ENCODE peak calls at places on chromosomes 3 and 15, in eight cellular contexts. One of them, this sample, is unnamed.

GRCh38 chr3:4866841-4867240 is 112.4 kb upstream of the BHLHE40 start:
- DNase-seq in coronary artery: no peak
- DNase-seq in endodermal cell: no peak
- DNase-seq in CD8-positive, alpha-beta T cell: no peak
- DNase-seq in A673: no peak
- DNase-seq in HCT116: no peak
- DNase-seq in tibial artery: no peak
- DNase-seq in OCI-LY7: no peak
- DNase-seq in this sample: no peak

GRCh38 chr3:106345353-106346027 is 476.7 kb upstream of the CBLB start:
- DNase-seq in tibial artery: no peak
- DNase-seq in A673: peak; percentile 34
- DNase-seq in OCI-LY7: no peak
- DNase-seq in endodermal cell: no peak
- DNase-seq in HCT116: no peak
- DNase-seq in coronary artery: no peak
- DNase-seq in CD8-positive, alpha-beta T cell: no peak
- DNase-seq in this sample: peak; percentile 88

GRCh38 chr15:85726446-85726845 is 68.3 kb downstream of the KLHL25 start:
- DNase-seq in tibial artery: no peak
- DNase-seq in HCT116: no peak
- DNase-seq in coronary artery: no peak
- DNase-seq in CD8-positive, alpha-beta T cell: no peak
- DNase-seq in OCI-LY7: no peak
- DNase-seq in A673: no peak
- DNase-seq in endodermal cell: no peak
- DNase-seq in this sample: no peak

GRCh38 chr3:141410861-141411771 is 42.8 kb downstream of the ZBTB38 start:
- DNase-seq in tibial artery: peak; percentile 47
- DNase-seq in coronary artery: no peak
- DNase-seq in CD8-positive, alpha-beta T cell: peak; percentile 30
- DNase-seq in endodermal cell: no peak
- DNase-seq in OCI-LY7: no peak
- DNase-seq in HCT116: no peak
- DNase-seq in A673: peak; percentile 55
- DNase-seq in this sample: no peak

GRCh38 chr3:49465269-49466034 is 4.6 kb upstream of the DAG1 start:
- DNase-seq in tibial artery: no peak
- DNase-seq in coronary artery: no peak
- DNase-seq in OCI-LY7: no peak
- DNase-seq in endodermal cell: peak; percentile 57
- DNase-seq in CD8-positive, alpha-beta T cell: no peak
- DNase-seq in A673: no peak
- DNase-seq in HCT116: no peak
- DNase-seq in this sample: no peak

GRCh38 chr3:129592362-129593150 is 13.9 kb downstream of the PLXND1 start:
- DNase-seq in HCT116: no peak
- DNase-seq in A673: no peak
- DNase-seq in OCI-LY7: no peak
- DNase-seq in coronary artery: no peak
- DNase-seq in CD8-positive, alpha-beta T cell: no peak
- DNase-seq in tibial artery: peak; percentile 82
- DNase-seq in endodermal cell: peak; percentile 88
- DNase-seq in this sample: no peak

GRCh38 chr3:17340693-17341092 is 401.7 kb downstream of the TBC1D5 start:
- DNase-seq in CD8-positive, alpha-beta T cell: no peak
- DNase-seq in tibial artery: no peak
- DNase-seq in OCI-LY7: no peak
- DNase-seq in A673: no peak
- DNase-seq in HCT116: no peak
- DNase-seq in endodermal cell: no peak
- DNase-seq in coronary artery: no peak
- DNase-seq in this sample: no peak

GRCh38 chr15:51600114-51600513 is 22.5 kb downstream of the DMXL2 start:
- DNase-seq in coronary artery: no peak
- DNase-seq in A673: no peak
- DNase-seq in tibial artery: no peak
- DNase-seq in endodermal cell: no peak
- DNase-seq in OCI-LY7: no peak
- DNase-seq in HCT116: peak; percentile 91
- DNase-seq in CD8-positive, alpha-beta T cell: no peak
- DNase-seq in this sample: no peak

GRCh38 chr3:196694202-196694638 is 17.8 kb downstream of the CEP19 start:
- DNase-seq in CD8-positive, alpha-beta T cell: peak; percentile 20
- DNase-seq in OCI-LY7: peak; percentile 39
- DNase-seq in A673: peak; percentile 61
- DNase-seq in endodermal cell: no peak
- DNase-seq in tibial artery: no peak
- DNase-seq in coronary artery: no peak
- DNase-seq in HCT116: no peak
- DNase-seq in this sample: no peak

GRCh38 chr3:141844108-141844507 is 32.3 kb upstream of the ATP1B3 start:
- DNase-seq in coronary artery: no peak
- DNase-seq in tibial artery: no peak
- DNase-seq in endodermal cell: no peak
- DNase-seq in CD8-positive, alpha-beta T cell: no peak
- DNase-seq in HCT116: no peak
- DNase-seq in OCI-LY7: no peak
- DNase-seq in A673: no peak
- DNase-seq in this sample: no peak

GRCh38 chr3:22284559-22284958 is 533.5 kb upstream of the ZNF385D start:
- DNase-seq in A673: no peak
- DNase-seq in coronary artery: no peak
- DNase-seq in CD8-positive, alpha-beta T cell: no peak
- DNase-seq in tibial artery: no peak
- DNase-seq in endodermal cell: no peak
- DNase-seq in HCT116: no peak
- DNase-seq in OCI-LY7: no peak
- DNase-seq in this sample: no peak
- H3K4me3 ChIP-seq in A673: no peak overlapping the region
- H3K4me3 ChIP-seq in coronary artery: no peak overlapping the region
- H3K4me3 ChIP-seq in CD8-positive, alpha-beta T cell: no peak overlapping the region
- H3K4me3 ChIP-seq in tibial artery: no peak overlapping the region
- H3K4me3 ChIP-seq in endodermal cell: no peak overlapping the region
- H3K4me3 ChIP-seq in HCT116: no peak overlapping the region
- H3K4me3 ChIP-seq in OCI-LY7: no peak overlapping the region
- H3K4me3 ChIP-seq in this sample: no peak overlapping the region

DNA sequence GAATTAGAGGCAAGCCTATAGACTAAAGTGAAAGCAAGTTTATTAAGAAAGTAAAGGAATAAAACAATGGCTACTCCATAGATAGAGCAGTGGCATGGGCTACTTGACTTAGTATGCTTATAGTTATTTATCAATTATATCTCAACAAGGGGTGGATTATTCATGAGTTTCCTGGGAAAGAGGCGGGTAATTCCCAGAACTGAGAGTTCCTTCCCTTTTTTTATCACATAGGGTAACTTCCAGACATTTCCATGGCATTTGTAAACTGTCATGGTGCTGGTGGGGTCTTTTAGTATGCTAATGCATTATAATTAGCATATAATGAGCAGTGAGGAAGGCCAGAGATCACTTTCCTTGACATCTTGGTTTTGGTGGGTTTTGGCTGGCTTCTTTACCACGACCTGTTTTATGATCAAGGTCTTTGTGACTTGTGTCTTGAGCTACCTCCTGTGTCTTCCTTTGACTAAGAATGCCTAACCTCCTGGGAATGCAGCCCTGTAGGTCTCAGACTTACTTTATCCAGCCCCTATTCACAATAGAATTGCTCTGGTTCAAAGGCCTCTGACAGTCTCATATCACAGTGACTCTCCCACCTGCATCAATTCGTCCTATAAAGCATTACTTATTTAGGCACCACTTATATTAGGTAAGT is 35.3 kb upstream of the PLSCR2 start:
- DNase-seq in tibial artery: no peak
- DNase-seq in coronary artery: no peak
- DNase-seq in endodermal cell: peak; percentile 70
- DNase-seq in A673: peak; percentile 4
- DNase-seq in CD8-positive, alpha-beta T cell: no peak
- DNase-seq in OCI-LY7: no peak
- DNase-seq in HCT116: peak; percentile 33
- DNase-seq in this sample: no peak
- H3K27ac ChIP-seq in tibial artery: no peak overlapping the region
- H3K27ac ChIP-seq in coronary artery: no peak overlapping the region
- H3K27ac ChIP-seq in endodermal cell: no peak overlapping the region
- H3K27ac ChIP-seq in A673: peak overlapping the region; percentile 40
- H3K27ac ChIP-seq in CD8-positive, alpha-beta T cell: no peak overlapping the region
- H3K27ac ChIP-seq in OCI-LY7: no peak overlapping the region
- H3K27ac ChIP-seq in HCT116: peak overlapping the region; percentile 68
- H3K27ac ChIP-seq in this sample: no peak overlapping the region

DNA sequence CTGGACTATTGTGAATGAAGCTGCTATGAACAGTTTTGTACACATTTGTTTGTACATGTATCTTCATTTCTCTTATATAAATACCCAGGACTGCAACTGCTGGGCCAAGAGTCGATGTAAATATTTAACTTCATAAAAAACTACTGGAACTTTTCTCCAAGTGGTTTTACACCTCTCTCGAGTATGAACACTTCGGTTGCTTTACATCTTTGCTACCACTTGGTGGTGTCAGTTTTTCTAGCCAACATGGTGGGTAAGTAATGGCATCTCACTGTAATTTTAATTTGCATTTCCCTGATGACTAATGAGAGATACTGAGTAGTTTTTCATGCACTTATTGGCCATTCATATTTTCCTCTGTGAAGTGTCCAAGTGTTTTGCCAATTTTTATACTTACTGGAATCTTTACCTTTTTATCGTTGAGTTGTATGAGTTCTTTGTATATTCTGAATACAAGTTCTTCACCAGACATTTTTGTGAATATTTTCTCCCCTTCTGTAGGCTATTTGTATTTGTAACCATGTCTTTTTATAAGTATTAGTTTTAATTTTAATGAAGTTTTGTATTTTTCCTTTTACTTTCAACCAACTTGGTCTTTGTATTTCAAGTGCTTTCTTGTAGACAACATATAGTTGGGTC is 44.4 kb downstream of the PCOLCE2 start:
- DNase-seq in A673: peak; percentile 64
- DNase-seq in OCI-LY7: peak; percentile 36
- DNase-seq in coronary artery: no peak
- DNase-seq in CD8-positive, alpha-beta T cell: no peak
- DNase-seq in tibial artery: no peak
- DNase-seq in HCT116: peak; percentile 48
- DNase-seq in endodermal cell: no peak
- DNase-seq in this sample: no peak
- TF ChIP-seq CTCF in A673: peak; percentile 61
- TF ChIP-seq CTCF in OCI-LY7: peak; percentile 78
- TF ChIP-seq CTCF in coronary artery: no peak
- TF ChIP-seq CTCF in CD8-positive, alpha-beta T cell: no peak
- TF ChIP-seq CTCF in tibial artery: no peak
- TF ChIP-seq CTCF in HCT116: peak; percentile 64
- TF ChIP-seq CTCF in endodermal cell: peak; percentile 78
- TF ChIP-seq CTCF in this sample: peak; percentile 59

GRCh38 chr3:130854208-130854864 is 39.5 kb upstream of the ATP2C1 start:
- DNase-seq in endodermal cell: no peak
- DNase-seq in coronary artery: no peak
- DNase-seq in OCI-LY7: no peak
- DNase-seq in A673: no peak
- DNase-seq in tibial artery: no peak
- DNase-seq in CD8-positive, alpha-beta T cell: no peak
- DNase-seq in HCT116: no peak
- DNase-seq in this sample: no peak

GRCh38 chr3:130850846-130851245 is 43.0 kb upstream of the ATP2C1 start:
- DNase-seq in CD8-positive, alpha-beta T cell: no peak
- DNase-seq in OCI-LY7: no peak
- DNase-seq in coronary artery: no peak
- DNase-seq in HCT116: no peak
- DNase-seq in A673: no peak
- DNase-seq in tibial artery: no peak
- DNase-seq in endodermal cell: no peak
- DNase-seq in this sample: no peak

GRCh38 chr3:130846181-130846580 is 47.7 kb upstream of the ATP2C1 start:
- DNase-seq in A673: no peak
- DNase-seq in coronary artery: no peak
- DNase-seq in CD8-positive, alpha-beta T cell: no peak
- DNase-seq in tibial artery: no peak
- DNase-seq in OCI-LY7: no peak
- DNase-seq in HCT116: no peak
- DNase-seq in endodermal cell: no peak
- DNase-seq in this sample: no peak

GRCh38 chr3:130849111-130849552 is 44.8 kb upstream of the ATP2C1 start:
- DNase-seq in endodermal cell: no peak
- DNase-seq in A673: no peak
- DNase-seq in HCT116: no peak
- DNase-seq in tibial artery: no peak
- DNase-seq in CD8-positive, alpha-beta T cell: no peak
- DNase-seq in coronary artery: no peak
- DNase-seq in OCI-LY7: no peak
- DNase-seq in this sample: no peak

GRCh38 chr3:130850044-130850797 is 43.7 kb upstream of the ATP2C1 start:
- DNase-seq in CD8-positive, alpha-beta T cell: no peak
- DNase-seq in HCT116: no peak
- DNase-seq in OCI-LY7: no peak
- DNase-seq in coronary artery: no peak
- DNase-seq in tibial artery: peak; percentile 26
- DNase-seq in endodermal cell: no peak
- DNase-seq in A673: peak; percentile 44
- DNase-seq in this sample: no peak
- H3K4me3 ChIP-seq in CD8-positive, alpha-beta T cell: no peak overlapping the region
- H3K4me3 ChIP-seq in HCT116: no peak overlapping the region
- H3K4me3 ChIP-seq in OCI-LY7: no peak overlapping the region
- H3K4me3 ChIP-seq in coronary artery: peak overlapping the region; percentile 67
- H3K4me3 ChIP-seq in tibial artery: peak overlapping the region; percentile 48
- H3K4me3 ChIP-seq in endodermal cell: no peak overlapping the region
- H3K4me3 ChIP-seq in A673: no peak overlapping the region
- H3K4me3 ChIP-seq in this sample: no peak overlapping the region

DNA sequence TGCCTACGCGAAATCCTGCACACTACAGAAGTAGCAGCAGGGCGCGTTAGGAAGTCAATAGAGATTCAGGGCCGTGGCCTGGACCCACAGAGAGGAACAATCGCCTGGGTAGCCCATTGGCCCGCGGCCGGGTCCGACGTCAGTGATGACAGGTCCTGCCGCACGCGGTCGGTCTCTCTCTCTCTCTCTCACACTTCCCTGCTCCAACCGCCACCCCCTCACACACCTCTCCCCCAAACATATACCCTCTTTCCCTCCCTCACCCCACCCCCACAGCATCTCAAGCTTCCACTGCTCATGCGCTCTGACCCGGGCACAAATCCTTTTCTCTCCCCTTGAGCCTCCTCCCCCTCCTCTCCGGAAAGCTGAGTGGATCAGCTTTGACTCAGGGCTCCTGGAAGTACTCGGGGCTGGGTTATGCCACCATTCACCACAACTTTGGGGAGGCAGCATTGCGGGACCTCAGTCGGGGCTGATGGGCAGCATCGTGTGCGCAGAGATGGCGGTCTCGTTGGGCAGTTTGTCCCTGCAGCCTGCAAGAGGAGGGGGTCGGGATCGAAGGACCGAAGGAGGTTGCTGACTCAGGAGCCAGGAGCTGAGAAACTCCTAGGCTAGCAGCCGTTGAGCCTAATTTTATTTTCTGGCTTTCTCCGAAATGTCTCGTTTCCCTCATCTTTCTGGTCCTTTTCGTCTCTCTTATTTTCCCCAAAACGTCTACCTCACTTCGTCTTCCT is 9.0 kb downstream of the ZIC4 start:
- DNase-seq in coronary artery: peak; percentile 66
- DNase-seq in HCT116: no peak
- DNase-seq in OCI-LY7: no peak
- DNase-seq in A673: no peak
- DNase-seq in endodermal cell: peak; percentile 90
- DNase-seq in tibial artery: no peak
- DNase-seq in CD8-positive, alpha-beta T cell: no peak
- DNase-seq in this sample: no peak
- H3K27ac ChIP-seq in coronary artery: no peak overlapping the region
- H3K27ac ChIP-seq in HCT116: no peak overlapping the region
- H3K27ac ChIP-seq in OCI-LY7: no peak overlapping the region
- H3K27ac ChIP-seq in A673: no peak overlapping the region
- H3K27ac ChIP-seq in endodermal cell: peak overlapping the region; percentile 97
- H3K27ac ChIP-seq in tibial artery: no peak overlapping the region
- H3K27ac ChIP-seq in CD8-positive, alpha-beta T cell: no peak overlapping the region
- H3K27ac ChIP-seq in this sample: no peak overlapping the region